ENCODE peak calls at places on chromosome 12, in nine cellular contexts. K is uterus, X is GM06990, L is adrenal gland, Y is lung, N is thoracic aorta, I is endothelial cell of umbilical vein, V is HepG2, B is fibroblast of pulmonary artery. Q is an unnamed sample.

GRCh38 chr12:68743416-68743815 is 2.6 kb upstream of the SLC35E3 start:
- DNase-seq in K (no peak), X (no peak), L (no peak), Y (no peak), N (no peak), I (no peak), V (no peak), B (no peak), Q (peak)

GRCh38 chr12:857611-858010 is 91.9 kb downstream of the RAD52 start:
- DNase-seq in K (peak), X (no peak), L (no peak), Y (no peak), N (no peak), I (no peak), V (no peak), B (peak), Q (peak)

GRCh38 chr12:53935562-53936341 is 2.9 kb upstream of the HOXC13 start:
- DNase-seq in K (no peak), X (no peak), L (no peak), Y (no peak), N (no peak), I (no peak), V (no peak), B (no peak), Q (no peak)

GRCh38 chr12:75725505-75726120 is 214.2 kb upstream of the KRR1 start:
- DNase-seq in K (no peak), X (no peak), L (no peak), Y (no peak), N (no peak), I (peak), V (no peak), B (peak), Q (peak)

GRCh38 chr12:100472325-100472724 is 1.3 kb upstream of the NR1H4 start:
- DNase-seq in K (no peak), X (no peak), L (no peak), Y (no peak), N (no peak), I (no peak), V (peak), B (no peak), Q (peak)

GRCh38 chr12:82609234-82609914 is 77.3 kb upstream of the TMTC2 start:
- DNase-seq in K (no peak), X (no peak), L (no peak), Y (no peak), N (no peak), I (no peak), V (no peak), B (no peak), Q (no peak)

GRCh38 chr12:20716985-20717384 is 21.9 kb downstream of the SLCO1C1 start:
- DNase-seq in K (no peak), X (no peak), L (no peak), Y (no peak), N (no peak), I (no peak), V (no peak), B (no peak), Q (no peak)

GRCh38 chr12:44428825-44429224 is 447.3 kb downstream of the NELL2 start:
- DNase-seq in K (no peak), X (no peak), L (no peak), Y (no peak), N (no peak), I (no peak), V (no peak), B (no peak), Q (no peak)

GRCh38 chr12:122308811-122309210 is 42.5 kb upstream of the VPS33A start:
- DNase-seq in K (no peak), X (no peak), L (no peak), Y (no peak), N (no peak), I (no peak), V (no peak), B (no peak), Q (no peak)

GRCh38 chr12:124772467-124773170 is 91.0 kb downstream of the SCARB1 start:
- DNase-seq in K (no peak), X (no peak), L (no peak), Y (no peak), N (no peak), I (no peak), V (no peak), B (no peak), Q (no peak)

GRCh38 chr12:47408171-47408871 is 297.5 kb downstream of the RPAP3 start:
- DNase-seq in K (no peak), X (peak), L (no peak), Y (peak), N (no peak), I (peak), V (peak), B (no peak), Q (no peak)

GRCh38 chr12:133225527-133225926 is 10.2 kb downstream of the ANHX start:
- DNase-seq in K (no peak), X (no peak), L (no peak), Y (no peak), N (no peak), I (no peak), V (no peak), B (no peak), Q (no peak)

GRCh38 chr12:96985515-96986362 is 78.7 kb downstream of the NEDD1 start:
- DNase-seq in K (peak), X (peak), L (peak), Y (no peak), N (no peak), I (peak), V (no peak), B (no peak), Q (peak)

GRCh38 chr12:29783773-29784666 is at the start of gene TMTC1:
- DNase-seq in K (peak), X (no peak), L (peak), Y (peak), N (no peak), I (peak), V (no peak), B (peak), Q (peak)

GRCh38 chr12:78402366-78403134 is 462.0 kb upstream of the SYT1 start:
- DNase-seq in K (no peak), X (no peak), L (no peak), Y (no peak), N (no peak), I (no peak), V (no peak), B (no peak), Q (peak)

GRCh38 chr12:131279281-131279921 is 325.7 kb downstream of the ADGRD1 start:
- DNase-seq in K (no peak), X (no peak), L (no peak), Y (no peak), N (no peak), I (no peak), V (no peak), B (no peak), Q (no peak)

GRCh38 chr12:88420460-88420859 is 159.8 kb downstream of the KITLG start:
- DNase-seq in K (no peak), X (no peak), L (no peak), Y (no peak), N (no peak), I (no peak), V (no peak), B (peak), Q (peak)

GRCh38 chr12:103578926-103579325 is 8.1 kb upstream of the STAB2 start:
- DNase-seq in K (no peak), X (no peak), L (no peak), Y (no peak), N (no peak), I (no peak), V (no peak), B (no peak), Q (no peak)

GRCh38 chr12:101455685-101456084 is 19.5 kb upstream of the SPIC start:
- DNase-seq in K (no peak), X (no peak), L (no peak), Y (no peak), N (no peak), I (no peak), V (no peak), B (no peak), Q (no peak)

GRCh38 chr12:104680070-104680469 is 223.3 kb downstream of the CHST11 start:
- DNase-seq in K (no peak), X (no peak), L (no peak), Y (no peak), N (no peak), I (peak), V (peak), B (no peak), Q (peak)
- TF ChIP-seq CTCF in K (no peak), X (peak), L (no peak), Y (no peak), N (no peak), I (no peak), V (peak), B (peak), Q (peak)

DNA sequence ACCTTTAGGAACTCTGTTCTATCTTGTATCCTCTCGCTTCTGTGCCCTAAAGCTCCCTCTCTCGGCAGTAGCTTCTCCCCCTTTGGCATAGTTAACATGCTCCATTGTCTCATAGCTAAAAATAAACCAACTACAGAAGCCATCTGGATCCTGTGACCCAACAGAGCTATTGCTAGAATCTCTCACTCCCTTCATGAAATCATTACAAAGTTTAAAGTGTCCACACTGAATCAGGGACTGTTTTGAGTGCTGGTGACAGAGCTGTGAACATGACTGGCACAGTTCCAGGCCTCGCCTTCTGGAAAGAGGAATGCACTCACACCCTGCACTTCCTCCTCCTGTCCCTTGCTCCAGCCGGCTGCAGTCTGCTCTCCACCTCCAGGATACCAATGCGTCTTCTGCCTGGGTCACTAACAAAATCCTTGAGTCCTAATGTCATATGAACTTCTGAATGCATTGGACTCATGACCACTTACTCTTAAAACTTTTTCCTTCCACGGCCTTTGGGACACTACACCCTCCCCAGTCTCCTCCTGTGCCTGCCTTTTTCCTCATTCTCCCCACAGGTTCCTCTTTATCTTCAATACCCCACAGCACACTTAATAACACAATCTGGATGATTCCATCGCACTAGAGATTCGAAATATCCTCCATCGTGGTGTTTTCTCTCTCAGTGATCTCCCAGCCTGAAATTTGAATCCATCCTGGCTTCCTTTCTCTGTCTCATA is 13.2 kb downstream of the PLBD1 start:
- DNase-seq in K (peak), X (no peak), L (peak), Y (peak), N (peak), I (no peak), V (no peak), B (peak), Q (no peak)
- H3K4me3 ChIP-seq in K (no peak), X (no peak), L (no peak), Y (no peak), N (peak), I (no peak), V (no peak), B (no peak), Q (no peak)

GRCh38 chr12:93757792-93758694 is 80.9 kb downstream of the CRADD start:
- DNase-seq in K (no peak), X (no peak), L (no peak), Y (no peak), N (no peak), I (no peak), V (no peak), B (no peak), Q (no peak)
- TF ChIP-seq CTCF in K (no peak), X (no peak), L (no peak), Y (no peak), N (no peak), I (no peak), V (no peak), B (no peak), Q (no peak)

DNA sequence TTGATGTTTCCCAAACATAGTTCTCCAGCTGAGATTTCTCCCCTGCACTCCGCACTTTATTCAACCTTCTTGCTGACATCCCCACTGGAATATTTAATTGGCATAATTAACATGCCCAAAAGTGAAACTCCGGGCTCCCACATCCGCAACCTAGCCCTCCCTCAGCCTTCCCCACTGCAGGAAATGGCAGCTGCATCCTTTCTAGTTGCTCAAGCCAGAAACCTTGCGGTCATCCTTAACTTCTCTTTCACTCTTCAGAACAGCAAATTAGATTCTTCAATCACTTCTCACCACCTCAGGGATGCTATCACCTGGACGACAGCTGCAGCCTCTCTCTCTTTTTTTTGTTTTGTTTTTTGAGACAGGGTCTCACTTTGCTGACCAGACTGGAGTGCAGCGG is 15.8 kb downstream of the FIGNL2 start:
- DNase-seq in K (no peak), X (no peak), L (no peak), Y (no peak), N (no peak), I (peak), V (no peak), B (peak), Q (no peak)
- H3K4me3 ChIP-seq in K (no peak), X (no peak), L (no peak), Y (no peak), N (no peak), I (peak), V (no peak), B (no peak), Q (no peak)

DNA sequence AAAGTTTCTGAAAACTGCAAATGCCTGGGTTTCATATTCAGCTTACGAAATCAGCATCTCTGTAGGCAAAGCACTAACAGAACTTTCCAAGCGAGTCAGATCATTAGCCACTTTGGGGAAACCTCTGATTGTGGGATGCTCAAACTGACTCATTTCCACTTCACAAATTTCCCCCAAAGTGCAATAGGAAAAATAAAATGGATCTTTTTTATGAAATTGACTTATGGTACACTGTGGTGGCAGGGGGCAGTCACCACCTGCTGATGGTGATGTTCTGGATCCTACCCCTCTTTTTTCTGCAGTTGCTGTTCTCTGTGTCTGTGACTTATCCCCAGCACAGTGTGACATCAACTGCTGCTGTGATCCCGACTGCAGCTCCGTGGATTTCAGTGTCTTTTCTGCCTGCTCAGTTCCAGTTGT is 5.6 kb downstream of the TCTN1 start:
- DNase-seq in K (no peak), X (peak), L (no peak), Y (no peak), N (no peak), I (no peak), V (no peak), B (no peak), Q (no peak)
- TF ChIP-seq CTCF in K (no peak), X (peak), L (no peak), Y (no peak), N (no peak), I (no peak), V (no peak), B (no peak), Q (peak)

DNA sequence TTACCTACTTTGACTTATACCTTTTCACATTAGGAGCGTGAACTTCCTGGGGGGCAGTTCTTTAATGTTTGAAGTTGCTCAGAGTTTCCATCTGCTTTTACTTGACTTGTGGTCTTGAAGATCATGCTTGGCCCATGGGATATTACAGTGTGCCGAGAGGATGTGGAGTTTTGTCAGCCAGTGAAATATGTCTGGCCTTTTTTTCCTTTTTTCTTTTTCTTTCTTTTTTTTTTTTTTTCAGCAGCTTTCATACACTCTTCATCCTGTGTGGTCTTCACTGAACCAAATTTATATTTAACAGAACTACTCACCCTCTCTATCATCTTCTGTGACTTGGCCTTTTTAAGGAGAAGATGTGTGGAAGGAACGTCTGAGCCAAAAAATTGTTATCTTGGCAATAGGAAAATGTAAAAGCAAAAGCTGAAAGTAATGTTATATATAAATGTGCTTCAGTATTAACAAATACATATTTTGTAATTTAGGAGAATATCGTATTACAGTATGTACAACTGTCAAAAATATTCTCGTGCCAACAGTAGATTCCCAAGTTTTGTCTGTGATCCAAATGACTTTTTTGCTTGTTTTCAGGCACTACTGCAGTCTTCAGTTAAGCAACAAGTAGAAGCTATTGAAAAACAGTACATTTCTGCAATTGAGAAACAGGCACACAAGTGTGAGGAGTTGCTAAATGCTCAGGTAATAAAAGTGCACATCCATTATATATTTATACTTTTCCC is 200.6 kb downstream of the CCDC91 start:
- DNase-seq in K (no peak), X (no peak), L (no peak), Y (no peak), N (no peak), I (no peak), V (no peak), B (peak), Q (peak)
- H3K4me3 ChIP-seq in K (no peak), X (no peak), L (no peak), Y (no peak), N (no peak), I (no peak), V (no peak), B (no peak), Q (no peak)